ENCODE peak calls at places on chromosomes 5 and 9, in five cellular contexts. S is cardiac fibroblast, T is adrenal gland, G is AG09309, I is nephron progenitor cell. C is an unnamed sample.

GRCh38 chr9:94980947-94981632 is 254.6 kb downstream of the AOPEP start:
- DNase-seq in G (no peak), T (no peak), I (peak; percentile 43), S (no peak), C (no peak)

GRCh38 chr9:78011037-78011436 is 20.6 kb downstream of the GNAQ start:
- DNase-seq in S (peak; percentile 21), G (no peak), I (no peak), T (no peak), C (no peak)

GRCh38 chr5:52989781-52990530 is 804 bp downstream of the ITGA2 start:
- DNase-seq in I (peak; percentile 39), S (peak; percentile 61), G (no peak), T (peak; percentile 54), C (peak; percentile 44)

GRCh38 chr5:177453852-177454396 is 7.3 kb downstream of the PRR7 start:
- DNase-seq in T (peak; percentile 48), I (peak; percentile 57), S (peak; percentile 45), G (no peak), C (no peak)

GRCh38 chr9:79610019-79610760 is 38.4 kb downstream of the TLE4 start:
- DNase-seq in S (no peak), I (peak; percentile 10), G (peak; percentile 29), T (no peak), C (no peak)

GRCh38 chr5:87944553-87945320 is 323.9 kb downstream of the TMEM161B start:
- DNase-seq in G (no peak), S (no peak), T (no peak), I (no peak), C (peak; percentile 54)

GRCh38 chr5:39194466-39195136 is 24.8 kb downstream of the FYB1 start:
- DNase-seq in I (no peak), S (peak; percentile 58), T (no peak), G (peak; percentile 80), C (no peak)

GRCh38 chr9:127303830-127304229 is 39.3 kb downstream of the GARNL3 start:
- DNase-seq in S (no peak), I (no peak), T (no peak), G (no peak), C (no peak)

GRCh38 chr5:180112101-180112861 is 40.7 kb upstream of the RNF130 start:
- DNase-seq in S (no peak), G (no peak), I (no peak), T (no peak), C (no peak)

GRCh38 chr5:92979716-92980115 is 601.3 kb downstream of the NR2F1-AS1 start:
- DNase-seq in S (no peak), I (peak; percentile 23), T (no peak), G (no peak), C (no peak)

GRCh38 chr9:27247756-27248155 is 49.2 kb downstream of the EQTN start:
- DNase-seq in S (peak; percentile 81), I (peak; percentile 40), G (peak; percentile 24), T (peak; percentile 42), C (peak; percentile 32)

GRCh38 chr5:162824360-162824759 is 613.0 kb upstream of the CCNG1 start:
- DNase-seq in I (no peak), S (no peak), G (no peak), T (no peak), C (no peak)

GRCh38 chr9:120917989-120918630 is 8.5 kb downstream of the TRAF1 start:
- DNase-seq in I (no peak), T (no peak), S (no peak), G (no peak), C (no peak)

GRCh38 chr9:120915854-120916495 is 10.6 kb downstream of the TRAF1 start:
- DNase-seq in S (no peak), G (no peak), I (no peak), T (no peak), C (no peak)

GRCh38 chr9:120917285-120917684 is 9.3 kb downstream of the TRAF1 start:
- DNase-seq in I (no peak), S (no peak), T (no peak), G (no peak), C (no peak)

GRCh38 chr9:120914953-120915352 is 11.6 kb downstream of the TRAF1 start:
- DNase-seq in S (no peak), I (no peak), T (no peak), G (no peak), C (no peak)

GRCh38 chr9:120916573-120916972 is 10.0 kb downstream of the TRAF1 start:
- DNase-seq in G (no peak), T (peak; percentile 83), S (peak; percentile 89), I (no peak), C (no peak)
- TF ChIP-seq CTCF in G (peak; percentile 18), T (peak; percentile 32), S (peak; percentile 12), I (no peak), C (no peak)

GRCh38 chr9:2800385-2801179 is 43.3 kb downstream of the PUM3 start:
- DNase-seq in S (peak; percentile 56), T (no peak), I (peak; percentile 14), G (no peak), C (no peak)
- TF ChIP-seq CTCF in S (peak; percentile 41), T (no peak), I (no peak), G (peak; percentile 55), C (no peak)

GRCh38 chr9:122144836-122145235 is 14.7 kb downstream of the NDUFA8 start:
- DNase-seq in T (no peak), I (no peak), G (no peak), S (no peak), C (no peak)
- TF ChIP-seq CTCF in T (no peak), I (no peak), G (peak; percentile 52), S (peak; percentile 47), C (no peak)

DNA sequence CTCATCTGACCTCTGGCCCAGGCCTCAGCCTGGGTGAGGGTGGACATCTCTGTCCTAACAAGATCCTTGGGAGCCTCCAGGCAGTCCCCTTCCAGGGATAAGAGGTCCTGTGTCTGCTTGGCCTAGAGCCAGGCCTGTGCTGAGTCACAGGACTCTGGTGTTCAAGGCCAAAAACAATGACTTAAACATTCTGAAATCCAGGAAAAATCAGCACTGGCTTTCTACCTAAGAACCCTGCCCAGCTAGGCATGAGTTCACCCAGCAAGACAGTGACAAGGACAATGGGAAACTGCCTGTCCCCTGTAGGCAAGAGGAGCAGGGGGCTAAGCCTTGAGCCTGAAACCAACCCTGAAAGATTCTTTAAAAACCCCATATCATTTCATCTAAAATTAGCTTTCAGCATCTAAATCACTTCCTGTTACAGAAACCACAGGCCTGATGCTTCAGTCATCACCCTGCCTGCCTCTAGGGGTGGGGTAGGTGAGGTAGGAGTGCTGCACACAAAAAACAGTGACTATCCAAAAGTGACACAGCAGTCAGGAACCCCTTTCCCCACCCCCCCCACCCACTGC is 29.9 kb downstream of the CSF2 start:
- DNase-seq in G (peak; percentile 79), S (peak; percentile 90), I (no peak), T (peak; percentile 97), C (no peak)
- TF ChIP-seq CTCF in G (peak; percentile 16), S (peak; percentile 16), I (no peak), T (no peak), C (no peak)

GRCh38 chr9:7153134-7153533 is 395.4 kb downstream of the KDM4C start:
- DNase-seq in T (no peak), S (no peak), G (no peak), I (no peak), C (no peak)
- TF ChIP-seq CTCF in T (no peak), S (no peak), G (no peak), I (no peak), C (no peak)

DNA sequence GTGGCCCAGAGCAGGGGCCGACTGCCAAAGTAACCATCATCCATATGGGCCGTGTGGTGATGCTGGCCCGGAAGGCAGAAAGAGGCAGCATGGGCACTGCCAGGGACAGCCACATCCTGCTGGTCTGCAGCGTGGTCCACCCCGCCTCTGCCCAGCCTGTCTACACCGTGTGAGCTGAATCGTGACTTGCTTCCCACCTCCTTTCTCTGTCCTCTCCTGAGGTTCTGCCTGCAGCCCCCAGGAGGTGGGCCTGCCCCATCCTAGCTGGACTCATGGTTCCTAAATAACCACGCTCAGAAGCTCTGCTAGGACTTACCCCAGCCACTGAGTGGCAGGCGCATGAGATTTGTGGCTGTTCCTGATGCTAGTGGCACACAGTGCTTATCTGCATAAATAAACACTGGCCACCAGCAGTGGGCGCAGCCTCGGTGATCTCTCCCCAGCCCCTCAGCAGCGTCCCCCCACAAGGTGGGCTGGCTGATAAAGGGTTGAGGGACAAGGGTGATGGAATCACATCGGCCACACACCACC is 22.6 kb upstream of the SUSD3 start:
- DNase-seq in T (no peak), G (no peak), S (no peak), I (no peak), C (no peak)
- TF ChIP-seq CTCF in T (no peak), G (no peak), S (no peak), I (no peak), C (no peak)

GRCh38 chr9:103872811-103873210 is 221.3 kb upstream of the SMC2 start:
- DNase-seq in I (no peak), G (no peak), S (no peak), T (no peak), C (no peak)
- TF ChIP-seq CTCF in I (no peak), G (no peak), S (no peak), T (no peak), C (no peak)